ENCODE peak calls at places on chromosomes 4 and X, in seven cellular contexts. One of them, this sample, is unnamed.

GRCh38 chrX:68686684-68687045 is 39.2 kb downstream of the STARD8 start:
- DNase-seq in IMR-90: no peak
- DNase-seq in HepG2: no peak
- DNase-seq in GM12878: no peak
- DNase-seq in A549: peak; percentile 17
- DNase-seq in H1: no peak
- DNase-seq in K562: peak; percentile 26
- DNase-seq in this sample: no peak

GRCh38 chr4:42018451-42018850 is 28.1 kb downstream of the SLC30A9 start:
- DNase-seq in HepG2: no peak
- DNase-seq in H1: no peak
- DNase-seq in IMR-90: no peak
- DNase-seq in A549: no peak
- DNase-seq in K562: no peak
- DNase-seq in GM12878: no peak
- DNase-seq in this sample: peak; percentile 44

GRCh38 chrX:96407043-96407442 is 277.6 kb upstream of the DIAPH2 start:
- DNase-seq in A549: peak; percentile 4
- DNase-seq in K562: no peak
- DNase-seq in HepG2: peak; percentile 45
- DNase-seq in H1: no peak
- DNase-seq in GM12878: no peak
- DNase-seq in IMR-90: peak; percentile 59
- DNase-seq in this sample: no peak

GRCh38 chrX:115709039-115709438 is 148.1 kb downstream of the PLS3 start:
- DNase-seq in GM12878: no peak
- DNase-seq in K562: no peak
- DNase-seq in IMR-90: no peak
- DNase-seq in H1: no peak
- DNase-seq in HepG2: no peak
- DNase-seq in A549: no peak
- DNase-seq in this sample: no peak

GRCh38 chr4:106114284-106114683 is 201.7 kb downstream of the TBCK start:
- DNase-seq in HepG2: no peak
- DNase-seq in H1: no peak
- DNase-seq in IMR-90: no peak
- DNase-seq in A549: no peak
- DNase-seq in K562: no peak
- DNase-seq in GM12878: no peak
- DNase-seq in this sample: no peak

GRCh38 chrX:42948723-42949122 is 170.8 kb upstream of the PPP1R2C start:
- DNase-seq in A549: no peak
- DNase-seq in K562: no peak
- DNase-seq in GM12878: no peak
- DNase-seq in IMR-90: no peak
- DNase-seq in H1: no peak
- DNase-seq in HepG2: no peak
- DNase-seq in this sample: no peak

GRCh38 chr4:19850909-19851308 is 400.8 kb upstream of the SLIT2 start:
- DNase-seq in H1: peak; percentile 2
- DNase-seq in HepG2: no peak
- DNase-seq in K562: no peak
- DNase-seq in A549: no peak
- DNase-seq in IMR-90: peak; percentile 93
- DNase-seq in GM12878: no peak
- DNase-seq in this sample: no peak

GRCh38 chr4:26503844-26504243 is 13.6 kb upstream of the CCKAR start:
- DNase-seq in GM12878: no peak
- DNase-seq in A549: no peak
- DNase-seq in HepG2: no peak
- DNase-seq in H1: no peak
- DNase-seq in IMR-90: no peak
- DNase-seq in K562: no peak
- DNase-seq in this sample: no peak

GRCh38 chrX:73214366-73215094 is at the start of gene NAP1L2:
- DNase-seq in GM12878: no peak
- DNase-seq in H1: peak; percentile 5
- DNase-seq in K562: no peak
- DNase-seq in IMR-90: no peak
- DNase-seq in A549: peak; percentile 22
- DNase-seq in HepG2: no peak
- DNase-seq in this sample: no peak

GRCh38 chr4:184911310-184911709 is 85.5 kb upstream of the ACSL1 start:
- DNase-seq in HepG2: no peak
- DNase-seq in IMR-90: peak; percentile 40
- DNase-seq in GM12878: no peak
- DNase-seq in K562: no peak
- DNase-seq in H1: no peak
- DNase-seq in A549: no peak
- DNase-seq in this sample: no peak

GRCh38 chr4:121070696-121071639 is 1.4 kb downstream of the NDNF start:
- DNase-seq in K562: no peak
- DNase-seq in H1: no peak
- DNase-seq in GM12878: no peak
- DNase-seq in IMR-90: no peak
- DNase-seq in HepG2: no peak
- DNase-seq in A549: peak; percentile 25
- DNase-seq in this sample: peak; percentile 77

GRCh38 chr4:8842614-8843013 is 29.0 kb downstream of the HMX1 start:
- DNase-seq in H1: no peak
- DNase-seq in GM12878: no peak
- DNase-seq in A549: no peak
- DNase-seq in IMR-90: no peak
- DNase-seq in HepG2: no peak
- DNase-seq in K562: no peak
- DNase-seq in this sample: no peak
- TF ChIP-seq USF2 in H1: no peak
- TF ChIP-seq USF2 in GM12878: no peak
- TF ChIP-seq USF2 in A549: no peak
- TF ChIP-seq USF2 in IMR-90: no peak
- TF ChIP-seq USF2 in HepG2: no peak
- TF ChIP-seq USF2 in K562: no peak
- TF ChIP-seq USF2 in this sample: no peak

DNA sequence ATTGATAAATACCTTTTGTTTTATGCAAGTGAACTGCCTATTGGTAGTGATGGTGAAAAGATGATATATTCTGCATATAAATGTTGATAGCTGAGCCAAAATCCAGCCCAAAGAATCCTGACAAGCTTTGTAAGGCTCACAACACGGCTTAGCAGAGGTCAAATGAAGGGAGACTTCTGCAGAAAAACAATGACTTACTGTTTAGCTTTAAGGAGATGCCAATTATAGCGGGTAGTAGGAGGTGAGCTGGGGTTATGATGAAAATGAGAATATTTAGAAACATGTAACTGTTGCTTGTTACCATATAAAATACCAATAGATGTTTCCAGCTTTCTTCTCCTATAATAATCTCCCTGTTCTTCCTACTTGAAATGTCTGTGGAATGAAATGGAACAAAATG is 97.1 kb downstream of the AFF1 start:
- DNase-seq in HepG2: no peak
- DNase-seq in K562: no peak
- DNase-seq in A549: no peak
- DNase-seq in H1: no peak
- DNase-seq in GM12878: no peak
- DNase-seq in IMR-90: no peak
- DNase-seq in this sample: no peak
- TF ChIP-seq RAD21 in HepG2: no peak
- TF ChIP-seq RAD21 in K562: no peak
- TF ChIP-seq RAD21 in A549: no peak
- TF ChIP-seq RAD21 in H1: no peak
- TF ChIP-seq RAD21 in GM12878: no peak
- TF ChIP-seq RAD21 in IMR-90: no peak
- TF ChIP-seq RAD21 in this sample: no peak

DNA sequence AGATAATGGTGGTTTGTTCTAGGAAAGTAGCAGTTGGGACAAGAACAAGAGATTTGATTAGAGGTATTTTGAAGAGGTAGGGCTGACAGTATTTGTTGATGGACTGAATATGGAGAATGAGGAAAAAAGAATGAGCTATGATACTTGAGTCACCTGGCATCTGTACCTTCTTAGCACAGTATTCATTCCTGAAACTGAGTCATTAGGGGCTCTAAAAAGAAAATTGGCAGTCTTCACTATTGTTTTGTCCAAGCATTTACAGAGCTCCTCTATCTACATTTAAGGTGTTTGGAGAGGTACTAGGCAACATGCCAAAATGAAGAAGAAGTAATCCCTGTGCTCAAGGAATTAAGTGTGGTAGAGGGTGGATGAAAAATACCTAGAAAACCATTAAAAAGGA is 165.8 kb downstream of the SHROOM4 start:
- DNase-seq in HepG2: no peak
- DNase-seq in K562: no peak
- DNase-seq in GM12878: no peak
- DNase-seq in IMR-90: peak; percentile 3
- DNase-seq in H1: no peak
- DNase-seq in A549: no peak
- DNase-seq in this sample: no peak
- TF ChIP-seq RFX5 in HepG2: no peak
- TF ChIP-seq RFX5 in K562: no peak
- TF ChIP-seq RFX5 in GM12878: no peak
- TF ChIP-seq RFX5 in IMR-90: no peak
- TF ChIP-seq RFX5 in H1: no peak
- TF ChIP-seq RFX5 in A549: no peak
- TF ChIP-seq RFX5 in this sample: no peak

GRCh38 chr4:3655485-3656429 is 110.4 kb upstream of the ADRA2C start:
- DNase-seq in IMR-90: no peak
- DNase-seq in H1: no peak
- DNase-seq in HepG2: no peak
- DNase-seq in A549: no peak
- DNase-seq in GM12878: no peak
- DNase-seq in K562: no peak
- DNase-seq in this sample: no peak
- TF ChIP-seq USF2 in IMR-90: no peak
- TF ChIP-seq USF2 in H1: no peak
- TF ChIP-seq USF2 in HepG2: no peak
- TF ChIP-seq USF2 in A549: no peak
- TF ChIP-seq USF2 in GM12878: no peak
- TF ChIP-seq USF2 in K562: no peak
- TF ChIP-seq USF2 in this sample: no peak

DNA sequence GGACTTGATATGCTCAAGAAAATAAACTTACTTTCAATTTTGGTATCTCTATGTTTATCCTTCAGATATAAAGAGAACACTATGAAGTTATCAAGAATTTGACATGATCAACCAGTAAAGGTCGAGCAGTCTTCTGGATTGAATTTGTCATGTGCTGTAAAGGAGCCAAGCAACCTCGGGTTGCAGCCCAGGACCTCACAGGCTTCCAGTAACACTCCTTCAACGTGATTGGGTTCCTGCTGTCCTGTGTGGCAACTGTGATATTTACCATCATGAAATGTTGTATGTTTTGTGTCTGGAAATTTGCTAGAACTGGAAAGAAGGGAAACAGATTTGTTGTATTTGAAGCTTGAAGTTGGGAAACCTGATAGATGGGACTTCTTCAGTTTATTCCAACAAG is 52.0 kb upstream of the UGT2B7 start:
- DNase-seq in HepG2: no peak
- DNase-seq in H1: no peak
- DNase-seq in GM12878: no peak
- DNase-seq in A549: no peak
- DNase-seq in IMR-90: peak; percentile 35
- DNase-seq in K562: no peak
- DNase-seq in this sample: no peak
- TF ChIP-seq RAD21 in HepG2: no peak
- TF ChIP-seq RAD21 in H1: no peak
- TF ChIP-seq RAD21 in GM12878: no peak
- TF ChIP-seq RAD21 in A549: no peak
- TF ChIP-seq RAD21 in IMR-90: no peak
- TF ChIP-seq RAD21 in K562: no peak
- TF ChIP-seq RAD21 in this sample: no peak

DNA sequence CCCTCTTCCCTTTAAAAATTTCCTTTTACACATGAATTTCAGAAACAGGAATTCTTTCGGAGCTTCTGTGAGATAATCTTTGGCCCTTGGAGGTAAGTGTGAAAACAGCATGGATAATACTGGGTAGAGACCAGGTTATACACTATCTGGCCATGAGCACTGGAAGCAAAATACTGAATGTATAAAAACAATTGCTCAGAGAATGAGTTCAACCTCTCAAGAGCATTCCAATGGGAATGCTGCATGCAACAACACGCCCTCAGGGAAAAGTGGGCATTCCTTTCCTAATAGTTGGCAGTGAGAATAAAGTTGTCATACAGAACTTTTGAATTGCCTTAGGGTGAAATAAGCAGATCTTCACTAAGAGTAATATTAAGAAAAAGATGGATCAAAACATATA is 574.8 kb upstream of the DIPK2B start:
- DNase-seq in HepG2: no peak
- DNase-seq in IMR-90: peak; percentile 81
- DNase-seq in GM12878: no peak
- DNase-seq in A549: no peak
- DNase-seq in H1: no peak
- DNase-seq in K562: no peak
- DNase-seq in this sample: no peak
- TF ChIP-seq RFX5 in HepG2: no peak
- TF ChIP-seq RFX5 in IMR-90: no peak
- TF ChIP-seq RFX5 in GM12878: no peak
- TF ChIP-seq RFX5 in A549: no peak
- TF ChIP-seq RFX5 in H1: no peak
- TF ChIP-seq RFX5 in K562: no peak
- TF ChIP-seq RFX5 in this sample: no peak

This sample was measured in SK-N-SH.